ENCODE peak calls at places on chromosome X, in six cellular contexts. G is HFF-Myc, A is left ventricle myocardium inferior, J is esophagus squamous epithelium, W is foreskin fibroblast, R is transverse colon. X is an unnamed sample.

GRCh38 chrX:16114640-16115039 is 8.7 kb upstream of the GRPR start:
- DNase-seq in G (peak; percentile 33), A (no peak), J (no peak), W (peak; percentile 87), R (no peak), X (no peak)

GRCh38 chrX:48956728-48957414 is 536 bp downstream of the OTUD5 start:
- DNase-seq in G (no peak), A (no peak), J (no peak), W (no peak), R (peak; percentile 47), X (no peak)

GRCh38 chrX:37818031-37818430 is 29.3 kb downstream of the DYNLT3 start:
- DNase-seq in G (no peak), A (no peak), J (no peak), W (no peak), R (peak; percentile 14), X (peak; percentile 2)

GRCh38 chrX:86148594-86148993 is 343 bp downstream of the DACH2 start:
- DNase-seq in G (no peak), A (no peak), J (no peak), W (no peak), R (no peak), X (no peak)

GRCh38 chrX:16250296-16250695 is 83.0 kb downstream of the MAGEB17 start:
- DNase-seq in G (peak; percentile 2), A (no peak), J (no peak), W (peak; percentile 1), R (no peak), X (no peak)

GRCh38 chrX:2387614-2388239 is 113.0 kb downstream of the DHRSX start:
- DNase-seq in G (no peak), A (no peak), J (no peak), W (no peak), R (no peak), X (no peak)

GRCh38 chrX:21932277-21932996 is 8.1 kb upstream of the SMS start:
- DNase-seq in G (no peak), A (no peak), J (no peak), W (peak; percentile 88), R (no peak), X (no peak)

GRCh38 chrX:113594504-113594903 is 753.9 kb upstream of the AMOT start:
- DNase-seq in G (no peak), A (no peak), J (no peak), W (no peak), R (no peak), X (no peak)

GRCh38 chrX:46758163-46758955 is 559 bp downstream of the SLC9A7 start:
- DNase-seq in G (no peak), A (no peak), J (no peak), W (peak; percentile 6), R (peak; percentile 12), X (no peak)

GRCh38 chrX:101642086-101642485 is 17.6 kb downstream of the ARMCX2 start:
- DNase-seq in G (no peak), A (no peak), J (no peak), W (no peak), R (no peak), X (no peak)

GRCh38 chrX:38754102-38754790 is 47.0 kb upstream of the MID1IP1 start:
- DNase-seq in G (peak; percentile 6), A (no peak), J (no peak), W (peak; percentile 37), R (no peak), X (no peak)

GRCh38 chrX:42869659-42870476 is 91.9 kb upstream of the PPP1R2C start:
- DNase-seq in G (no peak), A (no peak), J (no peak), W (no peak), R (no peak), X (no peak)

GRCh38 chrX:38856670-38857069 is 55.4 kb downstream of the MID1IP1 start:
- DNase-seq in G (no peak), A (no peak), J (no peak), W (no peak), R (no peak), X (no peak)

GRCh38 chrX:22603060-22603459 is 330.3 kb downstream of the CBLL2 start:
- DNase-seq in G (no peak), A (no peak), J (no peak), W (no peak), R (no peak), X (no peak)

GRCh38 chrX:80816051-80816450 is 6.4 kb upstream of the BRWD3 start:
- DNase-seq in G (no peak), A (no peak), J (no peak), W (no peak), R (no peak), X (no peak)

GRCh38 chrX:70169281-70169680 is 8.0 kb upstream of the DGAT2L6 start:
- DNase-seq in G (no peak), A (no peak), J (no peak), W (no peak), R (no peak), X (no peak)

GRCh38 chrX:100768679-100769338 is 36.9 kb upstream of the SYTL4 start:
- DNase-seq in G (peak; percentile 29), A (peak; percentile 62), J (peak; percentile 41), W (peak; percentile 20), R (peak; percentile 94), X (no peak)

GRCh38 chrX:30865020-30865419 is 24.0 kb downstream of the TAB3 start:
- DNase-seq in G (no peak), A (no peak), J (no peak), W (no peak), R (no peak), X (no peak)

GRCh38 chrX:143340190-143340589 is 177.1 kb downstream of the SPANXN3 start:
- DNase-seq in G (no peak), A (no peak), J (no peak), W (no peak), R (no peak), X (no peak)

GRCh38 chrX:71652405-71652804 is 14.9 kb upstream of the LOC101059915 start:
- DNase-seq in G (peak; percentile 14), A (no peak), J (no peak), W (peak; percentile 23), R (peak; percentile 49), X (no peak)

GRCh38 chrX:118772051-118772450 is 44.6 kb downstream of the IL13RA1 start:
- DNase-seq in G (no peak), A (no peak), J (no peak), W (no peak), R (no peak), X (no peak)

GRCh38 chrX:50697691-50698090 is 116.3 kb downstream of the SHROOM4 start:
- DNase-seq in G (peak; percentile 10), A (no peak), J (no peak), W (peak; percentile 11), R (no peak), X (no peak)

GRCh38 chrX:12319012-12319519 is 180.8 kb downstream of the FRMPD4 start:
- DNase-seq in G (no peak), A (no peak), J (no peak), W (no peak), R (no peak), X (no peak)

GRCh38 chrX:96615448-96615847 is 69.2 kb upstream of the DIAPH2 start:
- DNase-seq in G (no peak), A (no peak), J (no peak), W (no peak), R (no peak), X (no peak)

GRCh38 chrX:97597954-97598353 is 714.2 kb downstream of the RPA4 start:
- DNase-seq in G (no peak), A (no peak), J (no peak), W (no peak), R (no peak), X (no peak)

GRCh38 chrX:1529756-1530155 is 7.2 kb downstream of the P2RY8 start:
- DNase-seq in G (no peak), A (no peak), J (no peak), W (no peak), R (no peak), X (no peak)

GRCh38 chrX:136147320-136147901 is at the start of gene FHL1:
- DNase-seq in G (no peak), A (peak; percentile 80), J (no peak), W (no peak), R (peak; percentile 69), X (no peak)

GRCh38 chrX:109732319-109732779 is 708 bp downstream of the ACSL4 start:
- DNase-seq in G (no peak), A (no peak), J (no peak), W (peak; percentile 39), R (no peak), X (peak; percentile 37)

GRCh38 chrX:17007134-17007768 is 60.8 kb downstream of the REPS2 start:
- DNase-seq in G (no peak), A (no peak), J (no peak), W (no peak), R (no peak), X (no peak)

GRCh38 chrX:25755179-25755578 is 383.0 kb upstream of the MAGEB18 start:
- DNase-seq in G (no peak), A (no peak), J (no peak), W (no peak), R (no peak), X (no peak)

GRCh38 chrX:36927712-36928111 is 80.5 kb upstream of the FAM47C start:
- DNase-seq in G (no peak), A (no peak), J (no peak), W (no peak), R (no peak), X (no peak)

GRCh38 chrX:128807367-128807766 is 715.9 kb downstream of the SMARCA1 start:
- DNase-seq in G (no peak), A (no peak), J (no peak), W (no peak), R (no peak), X (no peak)

X was measured in SIG-M5.